ENCODE peak calls at places on chromosomes 3 and 15, in nine cellular contexts. G is left ventricle myocardium inferior, E is HCT116, A is IMR-90, N is tibial nerve, P is WERI-Rb-1, W is lower lobe of right lung, Q is heart right ventricle, M is cardiac muscle cell. O is an unnamed sample.

GRCh38 chr3:76514836-76515235 is 525.1 kb upstream of the ROBO2 start:
- DNase-seq in G (no peak), N (no peak), P (no peak), W (no peak), A (peak; percentile 11), M (no peak), Q (no peak), E (no peak), O (no peak)

GRCh38 chr3:104951426-104951825 is 415.3 kb upstream of the ALCAM start:
- DNase-seq in A (peak; percentile 38), M (no peak), W (no peak), E (no peak), P (no peak), G (no peak), N (no peak), Q (no peak), O (peak; percentile 35)

GRCh38 chr3:78991656-78992055 is 776.1 kb downstream of the ROBO1 start:
- DNase-seq in A (no peak), Q (no peak), P (no peak), N (no peak), M (no peak), W (no peak), E (no peak), G (no peak), O (no peak)

GRCh38 chr15:98420837-98421236 is 227.5 kb upstream of the IGF1R start:
- DNase-seq in W (no peak), M (no peak), E (no peak), N (no peak), P (no peak), Q (no peak), A (no peak), G (no peak), O (no peak)

GRCh38 chr3:45937206-45938042 is 5.8 kb upstream of the CXCR6 start:
- DNase-seq in W (no peak), M (no peak), P (no peak), E (no peak), A (no peak), Q (no peak), N (no peak), G (no peak), O (no peak)

GRCh38 chr15:65610871-65611718 is at the start of gene INTS14:
- DNase-seq in W (peak; percentile 99), E (peak; percentile 91), G (peak; percentile 99), A (peak; percentile 95), N (peak; percentile 96), M (peak; percentile 99), Q (peak; percentile 98), P (peak; percentile 98), O (peak; percentile 84)

GRCh38 chr15:98025237-98025636 is 64.7 kb downstream of the ARRDC4 start:
- DNase-seq in E (no peak), W (no peak), G (no peak), N (no peak), P (no peak), M (no peak), A (peak; percentile 0), Q (no peak), O (peak; percentile 93)

GRCh38 chr3:147705626-147706025 is 296.5 kb downstream of the ZIC1 start:
- DNase-seq in Q (peak; percentile 5), A (no peak), P (no peak), W (no peak), G (no peak), M (no peak), E (no peak), N (no peak), O (no peak)

GRCh38 chr3:141462176-141462859 is 24.5 kb upstream of the RASA2 start:
- DNase-seq in G (no peak), N (no peak), Q (no peak), A (no peak), W (no peak), E (no peak), M (no peak), P (no peak), O (no peak)

GRCh38 chr15:71203573-71204444 is 88.5 kb downstream of the THSD4 start:
- DNase-seq in E (no peak), A (peak; percentile 35), M (no peak), W (no peak), G (no peak), Q (no peak), P (no peak), N (no peak), O (no peak)

GRCh38 chr15:101124731-101125558 is 126.9 kb downstream of the CHSY1 start:
- DNase-seq in M (no peak), E (peak; percentile 15), W (no peak), G (no peak), P (no peak), N (no peak), A (peak; percentile 99), Q (no peak), O (peak; percentile 29)

GRCh38 chr3:81302045-81302444 is 459.4 kb downstream of the GBE1 start:
- DNase-seq in N (peak; percentile 17), W (no peak), G (no peak), E (peak; percentile 13), A (peak; percentile 48), M (peak; percentile 54), P (peak; percentile 68), Q (peak; percentile 12), O (peak; percentile 39)

GRCh38 chr3:10459954-10460754 is 45.2 kb downstream of the ATP2B2 start:
- DNase-seq in A (peak; percentile 84), W (no peak), P (no peak), G (peak; percentile 50), N (no peak), M (peak; percentile 97), E (peak; percentile 62), Q (peak; percentile 66), O (peak; percentile 67)

GRCh38 chr3:76576201-76576600 is 463.7 kb upstream of the ROBO2 start:
- DNase-seq in Q (no peak), W (no peak), G (no peak), N (no peak), P (no peak), E (no peak), M (no peak), A (no peak), O (no peak)

GRCh38 chr15:69939513-69940440 is 157.9 kb downstream of the TLE3 start:
- DNase-seq in N (no peak), Q (no peak), W (no peak), A (no peak), E (no peak), M (peak; percentile 53), P (no peak), G (no peak), O (no peak)

GRCh38 chr3:21294768-21295167 is 456.2 kb downstream of the ZNF385D start:
- DNase-seq in Q (no peak), M (no peak), E (no peak), G (no peak), A (peak; percentile 17), W (no peak), P (no peak), N (no peak), O (peak; percentile 87)

GRCh38 chr3:138049157-138049919 is 39.4 kb downstream of the CLDN18 start:
- DNase-seq in A (peak; percentile 94), G (no peak), M (no peak), P (no peak), E (no peak), Q (no peak), N (no peak), W (no peak), O (peak; percentile 43)
- TF ChIP-seq CTCF in A (peak; percentile 3), G (no peak), M (no peak), P (peak; percentile 44), E (no peak), Q (peak; percentile 10), N (no peak), W (no peak), O (peak; percentile 10)

GRCh38 chr3:49006591-49007067 is 562 bp upstream of the WDR6 start:
- DNase-seq in Q (peak; percentile 23), W (no peak), E (no peak), G (peak; percentile 50), M (peak; percentile 27), P (no peak), N (no peak), A (peak; percentile 63), O (no peak)

GRCh38 chr3:49005298-49005680 is 1.9 kb upstream of the WDR6 start:
- DNase-seq in M (no peak), Q (no peak), P (no peak), G (no peak), W (no peak), A (no peak), N (no peak), E (no peak), O (no peak)

GRCh38 chr3:49004352-49005297 is 2.6 kb upstream of the WDR6 start:
- DNase-seq in G (no peak), W (no peak), Q (no peak), M (no peak), A (no peak), P (no peak), E (no peak), N (no peak), O (no peak)

GRCh38 chr3:49007068-49007770 is at the start of gene WDR6:
- DNase-seq in P (peak; percentile 98), W (peak; percentile 99), Q (peak; percentile 96), M (peak; percentile 99), G (peak; percentile 97), E (peak; percentile 94), A (peak; percentile 97), N (peak; percentile 95), O (peak; percentile 93)

DNA sequence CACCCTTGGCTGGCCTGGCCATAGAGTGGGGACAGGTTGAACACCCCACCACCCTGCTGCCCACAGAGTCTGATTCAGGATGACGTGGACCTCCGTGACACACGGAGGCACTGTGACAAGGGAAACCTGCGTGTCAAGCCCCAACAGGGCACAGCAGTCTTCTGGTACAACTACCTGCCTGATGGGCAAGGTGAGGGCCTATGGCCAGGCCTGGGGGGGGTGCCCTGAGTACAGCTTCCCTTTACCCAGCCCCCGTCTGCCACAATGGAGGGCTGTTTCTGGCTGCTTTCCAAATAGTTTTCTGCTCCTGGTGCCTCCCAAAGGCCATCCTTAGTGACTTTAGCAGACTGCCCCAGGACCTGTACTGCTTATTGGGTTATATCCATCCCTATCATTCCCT is 1.2 kb upstream of the WDR6 start:
- DNase-seq in N (no peak), A (no peak), P (no peak), M (no peak), W (no peak), G (no peak), E (no peak), Q (no peak), O (no peak)
- H3K4me3 ChIP-seq in N (peak overlapping the region; percentile 80), A (no peak overlapping the region), P (peak overlapping the region; percentile 74), M (no peak overlapping the region), W (peak overlapping the region; percentile 96), G (peak overlapping the region; percentile 91), E (peak overlapping the region; percentile 86), Q (peak overlapping the region; percentile 63), O (peak overlapping the region; percentile 83)

GRCh38 chr3:48248095-48248863 is 7.4 kb downstream of the ZNF589 start:
- DNase-seq in Q (no peak), P (no peak), M (no peak), N (no peak), W (no peak), G (no peak), E (no peak), A (no peak), O (no peak)
- H3K36me3 ChIP-seq in Q (peaks cover 34% of the 10 kb centered on the region), P (peaks cover 13% of the 10 kb centered on the region), M (peaks cover 8% of the 10 kb centered on the region), N (peaks cover 6% of the 10 kb centered on the region), W (peaks cover 42% of the 10 kb centered on the region), G (peaks cover 43% of the 10 kb centered on the region), E (peaks cover 14% of the 10 kb centered on the region), A (peaks cover 7% of the 10 kb centered on the region), O (no peaks in the 10 kb centered on the region)

DNA sequence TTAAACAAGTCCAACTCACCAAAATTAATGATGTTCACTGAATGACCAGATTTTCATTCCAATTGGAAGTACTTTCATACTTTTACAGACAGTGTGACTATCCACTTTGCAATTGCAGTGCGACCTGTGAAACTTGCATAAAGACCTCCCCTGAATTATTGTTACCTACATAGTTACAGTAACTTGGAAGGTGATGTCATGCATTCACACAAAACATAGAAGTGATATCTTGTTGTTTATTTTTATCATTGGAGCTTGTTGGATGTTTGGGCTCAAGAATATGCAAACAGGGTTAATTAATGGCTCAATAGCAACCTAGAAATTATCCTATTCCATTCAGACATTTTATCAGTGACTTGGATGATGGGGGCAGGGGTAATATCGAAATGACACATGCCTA is 470.9 kb downstream of the MECOM start:
- DNase-seq in Q (no peak), G (no peak), W (no peak), A (no peak), E (no peak), N (no peak), P (no peak), M (no peak), O (no peak)
- TF ChIP-seq CTCF in Q (no peak), G (no peak), W (no peak), A (no peak), E (no peak), N (no peak), P (no peak), M (no peak), O (no peak)

O was measured in bronchial epithelial cell.